ENCODE peak calls at places on chromosome 6, in four cellular contexts. L is progenitor cell of endocrine pancreas, G is cardiac muscle cell, U is B cell. V is an unnamed sample.

GRCh38 chr6:64732888-64733287 is 974.1 kb downstream of the EYS start:
- DNase-seq in L (no peak), G (peak), U (no peak), V (no peak)

GRCh38 chr6:30685977-30686907 is at the start of gene PPP1R18:
- DNase-seq in L (peak), G (peak), U (peak), V (peak)

GRCh38 chr6:7051780-7052440 is 55.9 kb upstream of the RREB1 start:
- DNase-seq in L (peak), G (peak), U (peak), V (peak)

GRCh38 chr6:46271728-46272127 is 100.9 kb upstream of the ENPP5 start:
- DNase-seq in L (no peak), G (no peak), U (no peak), V (no peak)

GRCh38 chr6:138499303-138499991 is at the start of gene NHSL1:
- DNase-seq in L (no peak), G (no peak), U (peak), V (peak)

GRCh38 chr6:140623498-140623897 is 1249.0 kb upstream of the CITED2 start:
- DNase-seq in L (no peak), G (peak), U (no peak), V (no peak)

GRCh38 chr6:148521158-148521557 is 178.5 kb downstream of the SASH1 start:
- DNase-seq in L (no peak), G (no peak), U (no peak), V (no peak)

GRCh38 chr6:40806479-40806878 is 219.3 kb upstream of the LRFN2 start:
- DNase-seq in L (no peak), G (no peak), U (no peak), V (no peak)

GRCh38 chr6:133983099-133983939 is 30.3 kb downstream of the TBPL1 start:
- DNase-seq in L (no peak), G (peak), U (no peak), V (no peak)

GRCh38 chr6:42947950-42948349 is 12.6 kb upstream of the GNMT start:
- DNase-seq in L (no peak), G (no peak), U (no peak), V (no peak)

GRCh38 chr6:38310061-38310460 is 329.7 kb downstream of the BTBD9 start:
- DNase-seq in L (no peak), G (no peak), U (no peak), V (no peak)

GRCh38 chr6:10320291-10320690 is 94.6 kb downstream of the TFAP2A start:
- DNase-seq in L (no peak), G (no peak), U (no peak), V (no peak)

GRCh38 chr6:134938896-134939295 is 11.0 kb downstream of the ALDH8A1 start:
- DNase-seq in L (no peak), G (no peak), U (no peak), V (no peak)

GRCh38 chr6:98716341-98716740 is 118.0 kb upstream of the POU3F2 start:
- DNase-seq in L (no peak), G (no peak), U (no peak), V (peak)

GRCh38 chr6:129490551-129491245 is 219.3 kb downstream of the ARHGAP18 start:
- DNase-seq in L (no peak), G (peak), U (peak), V (no peak)

GRCh38 chr6:34926655-34927054 is 37.6 kb downstream of the ANKS1A start:
- DNase-seq in L (no peak), G (peak), U (no peak), V (no peak)

GRCh38 chr6:159039885-159040258 is 4.9 kb downstream of the TAGAP start:
- DNase-seq in L (no peak), G (no peak), U (no peak), V (no peak)

GRCh38 chr6:163603395-163603794 is 188.9 kb downstream of the QKI start:
- DNase-seq in L (no peak), G (no peak), U (no peak), V (no peak)

GRCh38 chr6:43269273-43270007 is 26.2 kb downstream of the TTBK1 start:
- DNase-seq in L (no peak), G (no peak), U (peak), V (peak)

GRCh38 chr6:156867121-156867520 is 89.9 kb downstream of the ARID1B start:
- DNase-seq in L (no peak), G (no peak), U (no peak), V (no peak)

GRCh38 chr6:140809694-140810101 is 1323.0 kb upstream of the GJE1 start:
- DNase-seq in L (no peak), G (peak), U (no peak), V (no peak)

GRCh38 chr6:156662025-156662445 is 115.1 kb upstream of the ARID1B start:
- DNase-seq in L (peak), G (no peak), U (peak), V (peak)

GRCh38 chr6:108274546-108274945 is 13.7 kb upstream of the SNX3 start:
- DNase-seq in L (no peak), G (no peak), U (no peak), V (no peak)

GRCh38 chr6:168192195-168192900 is 113.3 kb upstream of the FRMD1 start:
- DNase-seq in L (no peak), G (no peak), U (no peak), V (no peak)

GRCh38 chr6:126773122-126773805 is 345.2 kb upstream of the RSPO3 start:
- DNase-seq in L (no peak), G (peak), U (no peak), V (peak)

GRCh38 chr6:136031982-136032381 is 180.5 kb downstream of the PDE7B start:
- DNase-seq in L (no peak), G (peak), U (no peak), V (no peak)
- TF ChIP-seq CTCF in L (peak), G (peak), U (no peak), V (peak)

GRCh38 chr6:13765570-13765969 is 48.8 kb downstream of the MCUR1 start:
- DNase-seq in L (no peak), G (no peak), U (no peak), V (no peak)

GRCh38 chr6:13769034-13769654 is 45.2 kb downstream of the MCUR1 start:
- DNase-seq in L (no peak), G (no peak), U (no peak), V (no peak)

GRCh38 chr6:13767121-13767794 is 47.1 kb downstream of the MCUR1 start:
- DNase-seq in L (no peak), G (peak), U (no peak), V (peak)

GRCh38 chr6:13766201-13766634 is 48.1 kb downstream of the MCUR1 start:
- DNase-seq in L (no peak), G (peak), U (no peak), V (no peak)

DNA sequence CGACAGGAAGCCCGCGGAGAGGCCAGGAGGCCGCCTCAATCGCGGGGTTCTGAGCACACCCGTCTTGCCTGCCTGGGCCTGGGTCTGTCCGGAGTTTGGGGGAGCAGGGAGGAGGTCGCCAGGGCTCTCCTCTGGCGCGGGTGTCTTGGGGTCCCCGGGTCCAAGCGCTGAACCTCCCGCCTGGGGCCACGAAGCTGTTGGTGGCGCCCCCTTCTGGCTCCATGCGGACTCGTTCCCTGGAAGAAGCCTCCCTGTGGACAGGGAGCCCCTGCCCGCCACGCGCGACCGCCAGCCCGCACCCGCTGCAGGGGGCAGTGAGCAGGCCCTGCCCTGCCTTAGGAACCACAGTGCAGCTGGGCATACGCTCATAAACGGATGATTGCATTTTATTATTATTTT is 44.7 kb downstream of the MCUR1 start:
- DNase-seq in L (no peak), G (no peak), U (no peak), V (no peak)
- TF ChIP-seq CTCF in L (no peak), G (no peak), U (no peak), V (no peak)

GRCh38 chr6:37057678-37058077 is 52.2 kb downstream of the FGD2 start:
- DNase-seq in L (no peak), G (no peak), U (no peak), V (no peak)

GRCh38 chr6:37058084-37058586 is 52.7 kb downstream of the FGD2 start:
- DNase-seq in L (no peak), G (no peak), U (no peak), V (no peak)

GRCh38 chr6:37059344-37060194 is 54.1 kb downstream of the FGD2 start:
- DNase-seq in L (no peak), G (peak), U (no peak), V (peak)

GRCh38 chr6:37060195-37060559 is 54.7 kb downstream of the FGD2 start:
- DNase-seq in L (no peak), G (no peak), U (no peak), V (no peak)

DNA sequence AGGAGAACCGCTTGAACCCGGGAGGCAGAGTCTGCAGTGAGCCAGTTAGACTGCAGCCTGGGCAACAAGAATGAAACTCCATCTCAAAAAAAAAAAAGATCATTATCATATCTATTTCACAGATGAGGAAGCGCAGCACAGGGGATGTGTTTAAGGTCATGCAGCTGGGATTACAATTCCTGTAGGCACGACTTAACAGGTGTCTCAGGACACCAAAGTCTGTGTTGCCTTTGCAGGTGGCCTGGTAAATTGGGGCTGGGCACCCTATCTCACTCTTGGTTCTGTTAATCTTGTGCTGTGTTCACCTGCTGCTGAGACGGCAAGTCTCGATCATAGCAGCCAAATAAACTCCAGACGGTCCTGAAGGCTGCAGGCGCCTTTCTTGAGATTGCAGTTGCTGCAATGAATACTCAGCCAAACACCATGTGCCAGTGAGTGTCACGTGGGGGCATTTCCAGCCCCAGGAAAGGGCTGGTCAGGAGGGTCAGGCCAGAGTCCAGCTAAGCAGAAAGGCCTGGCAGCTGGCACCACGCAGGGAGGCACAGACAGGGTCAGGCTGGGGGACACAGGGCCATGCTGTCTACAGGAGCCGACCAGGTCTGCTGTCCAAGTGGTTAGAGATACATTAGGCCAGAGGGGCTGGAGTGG is 55.8 kb downstream of the FGD2 start:
- DNase-seq in L (no peak), G (no peak), U (no peak), V (no peak)
- TF ChIP-seq CTCF in L (no peak), G (no peak), U (no peak), V (no peak)

GRCh38 chr6:75114795-75115194 is 91.1 kb downstream of the COL12A1 start:
- DNase-seq in L (no peak), G (no peak), U (no peak), V (no peak)

GRCh38 chr6:75115501-75115900 is 90.4 kb downstream of the COL12A1 start:
- DNase-seq in L (no peak), G (no peak), U (no peak), V (no peak)

GRCh38 chr6:75116946-75117345 is 88.9 kb downstream of the COL12A1 start:
- DNase-seq in L (no peak), G (no peak), U (no peak), V (no peak)

GRCh38 chr6:75118925-75119515 is 86.8 kb downstream of the COL12A1 start:
- DNase-seq in L (no peak), G (no peak), U (no peak), V (no peak)

DNA sequence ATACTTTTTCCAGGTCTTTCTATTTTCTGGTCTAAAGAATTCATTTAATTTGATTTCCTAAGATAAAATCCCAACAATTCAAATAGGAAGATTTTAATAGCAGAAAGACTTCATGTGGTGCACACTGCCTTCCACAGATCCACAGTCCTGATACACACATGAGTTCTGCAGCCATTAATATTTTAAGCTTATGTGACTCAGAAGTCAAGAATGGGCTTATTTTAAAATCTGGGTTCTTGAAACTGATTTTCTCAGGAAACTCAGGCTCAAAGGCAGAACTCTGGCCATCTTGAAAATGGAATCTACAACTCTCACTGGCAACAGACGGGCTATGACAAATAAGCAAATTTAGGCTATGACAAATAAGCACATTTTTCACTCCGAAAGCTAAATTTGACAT is 88.2 kb downstream of the COL12A1 start:
- DNase-seq in L (no peak), G (no peak), U (no peak), V (no peak)
- TF ChIP-seq CTCF in L (no peak), G (no peak), U (no peak), V (no peak)

GRCh38 chr6:76347539-76347938 is 275.1 kb upstream of the IMPG1 start:
- DNase-seq in L (no peak), G (no peak), U (no peak), V (no peak)

GRCh38 chr6:76351275-76351674 is 278.8 kb upstream of the IMPG1 start:
- DNase-seq in L (no peak), G (peak), U (no peak), V (no peak)
- TF ChIP-seq CTCF in L (peak), G (no peak), U (no peak), V (peak)